ENCODE peak calls at places on chromosomes 4 and X, in six cellular contexts. R is ovary, P is endodermal cell, K is suprapubic skin, M is cardiac muscle cell, J is stomach. I is an unnamed sample.

GRCh38 chr4:105158837-105159236 is 12.2 kb downstream of the TET2 start:
- DNase-seq in R (peak; percentile 34), P (peak; percentile 51), K (no peak), J (no peak), M (no peak), I (no peak)

GRCh38 chr4:114200026-114200425 is 220.6 kb upstream of the ARSJ start:
- DNase-seq in J (peak; percentile 63), K (no peak), M (no peak), R (no peak), P (no peak), I (no peak)

GRCh38 chr4:43776371-43776770 is 672.2 kb downstream of the KCTD8 start:
- DNase-seq in K (no peak), R (no peak), M (no peak), J (no peak), P (no peak), I (no peak)

GRCh38 chr4:2059726-2060577 is 825 bp downstream of the NAT8L start:
- DNase-seq in M (peak; percentile 57), P (no peak), R (no peak), J (no peak), K (no peak), I (no peak)

GRCh38 chr4:81257021-81257420 is 42.0 kb upstream of the PRKG2 start:
- DNase-seq in R (no peak), J (no peak), M (no peak), K (no peak), P (no peak), I (no peak)

GRCh38 chr4:1488831-1489638 is 82.8 kb upstream of the NKX1-1 start:
- DNase-seq in J (no peak), P (peak; percentile 30), K (no peak), M (no peak), R (no peak), I (no peak)

GRCh38 chrX:111123125-111123524 is 27.1 kb downstream of the PAK3 start:
- DNase-seq in M (no peak), R (no peak), P (no peak), K (no peak), J (no peak), I (no peak)

GRCh38 chr4:110368409-110368808 is 107.5 kb upstream of the ENPEP start:
- DNase-seq in M (no peak), J (no peak), P (no peak), R (no peak), K (no peak), I (no peak)

GRCh38 chrX:23246001-23246400 is 88.6 kb upstream of the PTCHD1 start:
- DNase-seq in P (no peak), R (no peak), K (no peak), M (no peak), J (no peak), I (no peak)

GRCh38 chr4:165367040-165367439 is 11.8 kb upstream of the CPE start:
- DNase-seq in M (no peak), R (no peak), P (no peak), K (no peak), J (peak; percentile 30), I (no peak)

GRCh38 chr4:168877407-168877778 is 132.7 kb downstream of the CBR4 start:
- DNase-seq in J (no peak), M (no peak), K (no peak), R (no peak), P (no peak), I (no peak)
- H3K27ac ChIP-seq in J (peak overlapping the region; percentile 82), M (no peak overlapping the region), K (peak overlapping the region; percentile 88), R (no peak overlapping the region), P (no peak overlapping the region), I (no peak overlapping the region)

GRCh38 chr4:25842229-25842840 is 20.5 kb downstream of the SEL1L3 start:
- DNase-seq in K (no peak), R (no peak), J (no peak), P (peak; percentile 75), M (peak; percentile 7), I (peak; percentile 34)
- TF ChIP-seq CTCF in K (no peak), R (no peak), J (no peak), P (peak; percentile 60), M (peak; percentile 12), I (peak; percentile 49)

DNA sequence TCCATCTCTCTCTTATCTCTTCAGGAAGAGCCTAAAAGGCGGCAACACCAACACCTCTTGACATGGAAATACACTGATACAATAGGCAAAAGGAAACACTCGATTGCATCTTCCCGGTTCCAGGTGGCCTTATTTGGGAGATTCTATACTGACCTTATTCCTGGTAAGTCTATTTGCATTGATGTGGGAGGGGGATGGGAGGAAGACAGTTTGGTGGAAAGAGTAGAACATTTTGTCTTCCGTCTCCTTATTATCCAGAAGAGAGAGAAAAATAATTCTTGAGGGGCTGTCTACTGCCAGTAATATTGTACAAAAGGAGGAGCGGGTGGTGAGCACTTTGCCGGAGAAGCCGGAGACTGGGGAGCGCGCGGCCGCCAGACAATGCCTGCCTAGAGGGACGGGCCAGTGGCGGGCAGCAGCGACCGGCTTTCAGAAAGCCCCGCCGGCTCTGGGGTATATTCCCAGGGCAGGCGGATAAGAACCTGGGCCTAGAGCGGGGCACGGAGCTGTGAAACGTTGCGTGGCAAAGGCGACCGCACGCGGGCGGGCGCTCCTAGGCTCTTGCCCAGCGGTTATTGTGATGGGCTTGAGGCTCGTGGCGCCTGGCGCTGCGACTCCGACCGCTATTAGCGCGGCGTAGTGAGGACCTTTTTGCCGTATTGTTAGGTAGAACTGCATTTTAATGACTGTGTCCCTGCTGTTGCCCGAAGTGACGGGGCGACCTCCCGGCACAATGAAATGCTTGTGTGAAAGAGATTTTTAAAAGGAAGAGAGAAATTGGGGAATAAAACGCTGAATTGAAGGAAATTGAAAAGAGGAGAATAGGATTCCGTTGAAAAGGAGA is 520 bp downstream of the PRDM8 start:
- DNase-seq in R (no peak), J (no peak), P (peak; percentile 79), M (peak; percentile 56), K (no peak), I (no peak)
- H3K27ac ChIP-seq in R (no peak overlapping the region), J (no peak overlapping the region), P (no peak overlapping the region), M (no peak overlapping the region), K (no peak overlapping the region), I (no peak overlapping the region)

DNA sequence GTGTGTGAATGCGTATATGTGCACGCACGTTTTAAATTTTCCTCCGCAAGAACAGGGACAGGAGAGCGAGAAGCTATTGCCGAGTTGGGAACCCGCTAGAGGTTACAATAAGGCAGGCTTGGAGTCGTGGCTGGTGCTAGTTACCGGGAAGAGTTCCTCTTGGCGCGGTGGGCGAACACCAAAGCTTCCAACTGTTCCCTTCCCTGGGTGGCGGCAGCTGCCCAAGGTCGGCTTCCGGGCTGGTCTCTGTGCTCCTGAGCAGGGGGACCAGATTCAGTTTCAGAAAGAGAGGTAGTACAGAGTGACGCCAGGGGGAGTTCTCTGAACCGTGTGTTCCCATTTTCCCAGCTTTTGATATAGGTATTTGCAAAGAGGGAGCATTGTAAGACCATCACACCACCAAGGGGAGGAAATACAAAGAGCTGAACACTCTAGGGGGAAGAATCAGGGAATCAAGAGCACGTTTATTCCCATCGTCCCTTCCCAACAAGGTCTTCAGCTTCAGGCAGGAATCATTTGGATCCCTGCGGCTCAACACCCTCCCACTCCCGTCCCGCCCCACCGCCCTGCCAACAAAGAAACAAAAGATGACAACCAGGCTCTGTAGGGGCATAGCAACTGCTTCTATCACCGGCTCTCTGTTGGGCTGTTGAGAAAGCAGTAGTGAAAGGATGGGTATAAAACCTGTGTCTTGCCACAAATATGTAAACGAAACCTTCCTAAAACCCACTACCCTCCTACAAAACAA is 113.6 kb upstream of the TEX13C start:
- DNase-seq in K (peak; percentile 59), R (no peak), M (peak; percentile 54), J (no peak), P (peak; percentile 74), I (no peak)
- TF ChIP-seq CTCF in K (no peak), R (no peak), M (no peak), J (no peak), P (peak; percentile 56), I (no peak)

DNA sequence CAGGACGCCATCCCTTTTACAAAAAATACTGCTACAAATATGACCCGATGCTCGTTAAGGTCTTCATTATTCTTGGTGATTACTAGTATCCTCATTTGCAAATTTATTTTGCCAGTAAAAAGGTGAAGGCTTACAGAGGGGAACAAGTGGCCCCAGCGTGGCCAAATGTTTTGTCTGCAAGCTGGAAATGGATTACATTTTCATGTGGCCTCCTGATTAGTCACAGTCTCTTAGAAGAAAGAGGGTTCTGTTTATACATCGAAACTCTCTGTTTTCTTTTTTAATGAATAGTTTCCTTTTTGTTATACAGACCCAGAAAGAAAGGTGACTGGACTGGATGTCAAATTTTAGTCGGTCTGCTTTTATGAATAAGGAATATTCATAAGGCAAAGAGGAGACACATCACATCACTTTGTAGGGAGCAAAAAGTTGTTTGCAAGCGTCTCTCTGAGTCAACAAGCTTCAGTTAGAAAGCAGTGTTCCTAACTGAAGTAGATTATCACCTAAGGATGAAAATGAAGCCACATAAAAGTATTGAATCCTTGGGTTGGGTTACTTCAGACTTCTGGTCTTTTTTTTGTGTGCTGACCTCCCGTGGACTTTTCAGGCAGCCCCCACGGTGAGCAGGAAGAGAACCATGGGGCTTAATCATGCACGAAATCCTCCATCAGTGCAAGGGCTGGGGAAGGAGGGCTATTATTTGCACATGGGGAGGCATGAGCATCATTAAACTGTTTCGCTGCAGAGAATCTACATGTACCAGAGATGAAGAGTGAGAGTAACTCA is 125.6 kb downstream of the ARSF start:
- DNase-seq in R (no peak), J (no peak), K (no peak), P (no peak), M (no peak), I (no peak)
- H3K27ac ChIP-seq in R (no peak overlapping the region), J (no peak overlapping the region), K (no peak overlapping the region), P (peak overlapping the region; percentile 30), M (no peak overlapping the region), I (no peak overlapping the region)

GRCh38 chr4:5409980-5410618 is 298.3 kb downstream of the EVC2 start:
- DNase-seq in R (no peak), K (no peak), M (peak; percentile 2), J (no peak), P (peak; percentile 48), I (no peak)
- TF ChIP-seq CTCF in R (no peak), K (no peak), M (no peak), J (no peak), P (peak; percentile 60), I (no peak)

GRCh38 chrX:33082371-33082770 is 129.0 kb downstream of the DMD start:
- DNase-seq in K (no peak), M (no peak), J (no peak), R (no peak), P (no peak), I (no peak)
- H3K27ac ChIP-seq in K (no peak overlapping the region), M (no peak overlapping the region), J (no peak overlapping the region), R (no peak overlapping the region), P (no peak overlapping the region), I (no peak overlapping the region)

GRCh38 chr4:176290520-176290919 is 21.5 kb upstream of the ASB5 start:
- DNase-seq in J (no peak), P (no peak), R (no peak), M (no peak), K (no peak), I (no peak)
- TF ChIP-seq CTCF in J (no peak), P (no peak), R (no peak), M (no peak), K (no peak), I (no peak)